ENCODE peak calls at places on chromosomes 2 and 18, in six cellular contexts. Q is breast epithelium, Z is fibroblast of lung, T is PC-9, W is body of pancreas, L is heart left ventricle. X is an unnamed sample.

GRCh38 chr2:119638891-119639539 is 40.0 kb upstream of the TMEM177 start:
- DNase-seq in Q (no peak), Z (peak; percentile 56), T (no peak), W (peak; percentile 22), L (no peak), X (no peak)

GRCh38 chr2:111900859-111901258 is 2.5 kb downstream of the MERTK start:
- DNase-seq in Q (no peak), Z (peak; percentile 13), T (no peak), W (peak; percentile 53), L (no peak), X (no peak)

GRCh38 chr2:237025090-237025865 is 60.4 kb upstream of the COPS8 start:
- DNase-seq in Q (no peak), Z (peak; percentile 92), T (peak; percentile 91), W (peak; percentile 69), L (no peak), X (peak; percentile 29)

GRCh38 chr18:9842446-9842845 is 43.3 kb upstream of the TXNDC2 start:
- DNase-seq in Q (no peak), Z (no peak), T (peak; percentile 11), W (no peak), L (no peak), X (no peak)

GRCh38 chr2:49335546-49335945 is 181.2 kb upstream of the FSHR start:
- DNase-seq in Q (no peak), Z (no peak), T (no peak), W (no peak), L (no peak), X (no peak)

GRCh38 chr2:226888971-226889370 is 53.1 kb downstream of the RHBDD1 start:
- DNase-seq in Q (no peak), Z (peak; percentile 20), T (no peak), W (no peak), L (no peak), X (no peak)

GRCh38 chr18:32769242-32770180 is 3.3 kb downstream of the KLHL14 start:
- DNase-seq in Q (no peak), Z (no peak), T (no peak), W (no peak), L (no peak), X (no peak)

GRCh38 chr2:178514664-178515063 is 34.4 kb downstream of the PLEKHA3 start:
- DNase-seq in Q (no peak), Z (peak; percentile 85), T (peak; percentile 62), W (no peak), L (no peak), X (peak; percentile 73)

GRCh38 chr2:171529914-171530313 is 7.6 kb downstream of the CYBRD1 start:
- DNase-seq in Q (no peak), Z (no peak), T (peak; percentile 31), W (no peak), L (no peak), X (no peak)

GRCh38 chr2:85437488-85438290 is 19.2 kb downstream of the SH2D6 start:
- DNase-seq in Q (peak; percentile 85), Z (peak; percentile 83), T (no peak), W (peak; percentile 92), L (peak; percentile 95), X (no peak)

GRCh38 chr2:184425083-184425482 is 173.2 kb upstream of the ZNF804A start:
- DNase-seq in Q (no peak), Z (no peak), T (no peak), W (no peak), L (no peak), X (no peak)

GRCh38 chr2:128322651-128323491 is 4.2 kb upstream of the HS6ST1 start:
- DNase-seq in Q (peak; percentile 51), Z (no peak), T (no peak), W (no peak), L (peak; percentile 70), X (no peak)

GRCh38 chr2:172698041-172698863 is 37.4 kb upstream of the RAPGEF4 start:
- DNase-seq in Q (no peak), Z (peak; percentile 92), T (peak; percentile 88), W (no peak), L (no peak), X (peak; percentile 80)

GRCh38 chr2:135689679-135690078 is 52.0 kb upstream of the UBXN4 start:
- DNase-seq in Q (no peak), Z (no peak), T (no peak), W (no peak), L (no peak), X (no peak)

GRCh38 chr18:63590368-63590767 is 3.2 kb downstream of the SERPINB13 start:
- DNase-seq in Q (no peak), Z (no peak), T (no peak), W (peak; percentile 39), L (no peak), X (no peak)

GRCh38 chr2:73838889-73839539 is 10.3 kb downstream of the STAMBP start:
- DNase-seq in Q (no peak), Z (peak; percentile 64), T (no peak), W (no peak), L (no peak), X (no peak)

GRCh38 chr18:38611036-38611964 is 1045.7 kb upstream of the CELF4 start:
- DNase-seq in Q (no peak), Z (no peak), T (no peak), W (no peak), L (no peak), X (no peak)

GRCh38 chr2:156191547-156191946 is 141.0 kb downstream of the NR4A2 start:
- DNase-seq in Q (no peak), Z (peak; percentile 4), T (no peak), W (no peak), L (no peak), X (no peak)

GRCh38 chr2:127415593-127416485 is 2.4 kb upstream of the PROC start:
- DNase-seq in Q (peak; percentile 76), Z (peak; percentile 36), T (peak; percentile 74), W (peak; percentile 86), L (peak; percentile 79), X (no peak)

GRCh38 chr2:16130906-16131400 is 190.6 kb downstream of the MYCN start:
- DNase-seq in Q (no peak), Z (no peak), T (no peak), W (no peak), L (no peak), X (no peak)

GRCh38 chr18:69469444-69469919 is 68.8 kb downstream of the DOK6 start:
- DNase-seq in Q (no peak), Z (no peak), T (no peak), W (no peak), L (peak; percentile 54), X (no peak)

GRCh38 chr2:129464036-129464435 is 515.4 kb upstream of the RAB6C start:
- DNase-seq in Q (no peak), Z (no peak), T (no peak), W (no peak), L (no peak), X (no peak)

GRCh38 chr2:114797540-114797939 is 355.1 kb downstream of the DPP10 start:
- DNase-seq in Q (no peak), Z (no peak), T (no peak), W (no peak), L (no peak), X (no peak)

GRCh38 chr2:106115250-106115649 is 78.9 kb downstream of the UXS1 start:
- DNase-seq in Q (no peak), Z (peak; percentile 67), T (peak; percentile 86), W (no peak), L (no peak), X (peak; percentile 87)

GRCh38 chr18:56200381-56200831 is 438.0 kb downstream of the TXNL1 start:
- DNase-seq in Q (no peak), Z (peak; percentile 76), T (no peak), W (no peak), L (no peak), X (peak; percentile 23)

GRCh38 chr2:149087751-149088150 is 49.3 kb downstream of the LYPD6B start:
- DNase-seq in Q (no peak), Z (no peak), T (no peak), W (no peak), L (no peak), X (no peak)

GRCh38 chr2:237685408-237685807 is 58.0 kb downstream of the LRRFIP1 start:
- DNase-seq in Q (no peak), Z (no peak), T (no peak), W (no peak), L (no peak), X (no peak)

GRCh38 chr2:143893340-143893739 is 626.6 kb downstream of the ZEB2 start:
- DNase-seq in Q (no peak), Z (no peak), T (no peak), W (no peak), L (no peak), X (no peak)

GRCh38 chr2:86172610-86173009 is 22.7 kb downstream of the IMMT start:
- DNase-seq in Q (no peak), Z (no peak), T (no peak), W (no peak), L (no peak), X (no peak)

GRCh38 chr2:38308821-38309220 is 68.3 kb downstream of the ATL2 start:
- DNase-seq in Q (no peak), Z (no peak), T (no peak), W (no peak), L (no peak), X (no peak)
- H3K36me3 ChIP-seq in Q (no peaks in the 10 kb centered on the region), Z (no peaks in the 10 kb centered on the region), T (peaks cover 36% of the 10 kb centered on the region), W (no peaks in the 10 kb centered on the region), L (no peaks in the 10 kb centered on the region), X (peaks cover 2% of the 10 kb centered on the region)

GRCh38 chr2:232321156-232321816 is 57.3 kb upstream of the ALPP start:
- DNase-seq in Q (peak; percentile 46), Z (no peak), T (no peak), W (no peak), L (no peak), X (no peak)
- TF ChIP-seq CTCF in Q (no peak), Z (no peak), T (no peak), W (no peak), L (no peak), X (no peak)

DNA sequence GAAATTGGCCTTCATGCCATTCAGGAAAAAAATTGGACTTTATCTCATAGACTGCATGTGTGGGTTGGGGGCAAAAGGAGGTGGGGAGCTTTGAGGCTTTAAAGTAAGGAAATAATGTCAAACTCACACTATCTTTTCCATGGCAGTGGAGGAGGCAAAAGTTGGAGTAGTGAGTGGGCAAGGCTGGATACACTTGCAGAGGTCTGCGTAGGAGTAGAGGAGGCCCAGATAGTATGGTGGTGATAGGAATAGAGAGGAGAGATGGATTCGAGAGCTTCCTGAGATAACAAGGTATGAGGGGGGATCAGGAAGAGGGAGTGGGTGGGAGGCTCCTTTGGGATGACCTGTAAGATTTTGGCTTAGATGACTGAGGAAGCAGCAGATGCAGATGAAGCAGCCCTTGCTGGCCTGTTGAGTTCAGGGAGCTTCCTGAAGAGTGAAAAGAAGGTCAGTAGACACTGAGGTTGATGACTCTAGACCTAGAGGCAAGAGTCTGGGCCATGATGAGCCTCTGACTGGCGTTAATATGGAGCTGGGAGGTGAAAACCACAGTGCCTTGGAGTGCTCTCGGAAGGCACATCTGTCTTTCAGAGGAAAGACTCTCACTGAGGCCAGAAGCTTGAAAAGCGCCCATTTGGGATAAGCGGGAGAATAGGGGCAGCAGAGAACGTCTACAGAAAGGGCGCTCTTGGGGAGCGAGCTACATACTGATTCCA is 5.8 kb downstream of the UNC50 start:
- DNase-seq in Q (no peak), Z (no peak), T (no peak), W (no peak), L (no peak), X (no peak)
- H3K36me3 ChIP-seq in Q (peaks cover 7% of the 10 kb centered on the region), Z (peaks cover 11% of the 10 kb centered on the region), T (peaks cover 57% of the 10 kb centered on the region), W (no peaks in the 10 kb centered on the region), L (no peaks in the 10 kb centered on the region), X (peaks cover 3% of the 10 kb centered on the region)

DNA sequence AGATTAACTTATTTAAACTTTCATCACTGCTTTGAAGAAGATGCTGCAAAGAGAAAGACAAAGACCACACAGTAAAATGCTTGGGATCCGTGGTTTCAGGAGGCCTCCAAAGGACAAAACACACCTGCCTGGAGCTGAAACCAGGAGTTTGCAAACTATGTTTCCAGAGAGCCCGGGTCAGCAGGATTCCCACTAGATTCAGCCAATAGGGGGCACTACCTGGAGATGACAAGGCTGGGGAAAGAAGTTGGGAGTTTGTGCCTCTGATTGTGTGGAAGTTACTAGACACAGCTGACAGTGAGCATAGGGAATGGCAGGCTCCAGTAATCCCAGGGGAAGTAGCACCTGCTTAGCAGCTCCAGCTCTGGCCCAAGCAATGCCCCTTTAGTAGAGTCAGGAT is 169.0 kb upstream of the TRIB2 start:
- DNase-seq in Q (no peak), Z (no peak), T (no peak), W (no peak), L (no peak), X (no peak)
- TF ChIP-seq CTCF in Q (no peak), Z (no peak), T (no peak), W (no peak), L (no peak), X (no peak)